ENCODE peak calls at places on chromosomes 5 and 9, in six cellular contexts. One of them, this sample, is unnamed.

GRCh38 chr9:129026442-129027223 is 1.5 kb downstream of the SH3GLB2 start:
- DNase-seq in Kasumi-1: no peak
- DNase-seq in left ventricle myocardium inferior: no peak
- DNase-seq in SK-N-DZ: peak
- DNase-seq in caudate nucleus: no peak
- DNase-seq in fibroblast of the aortic adventitia: peak
- DNase-seq in this sample: no peak

GRCh38 chr9:21688108-21689102 is 114.0 kb upstream of the MTAP start:
- DNase-seq in fibroblast of the aortic adventitia: peak
- DNase-seq in Kasumi-1: no peak
- DNase-seq in caudate nucleus: no peak
- DNase-seq in left ventricle myocardium inferior: no peak
- DNase-seq in SK-N-DZ: no peak
- DNase-seq in this sample: no peak

GRCh38 chr5:26727916-26728315 is 310.5 kb downstream of the CDH9 start:
- DNase-seq in fibroblast of the aortic adventitia: no peak
- DNase-seq in left ventricle myocardium inferior: no peak
- DNase-seq in SK-N-DZ: no peak
- DNase-seq in Kasumi-1: no peak
- DNase-seq in caudate nucleus: no peak
- DNase-seq in this sample: no peak

GRCh38 chr5:103293099-103293498 is 34.5 kb downstream of the MACIR start:
- DNase-seq in caudate nucleus: no peak
- DNase-seq in fibroblast of the aortic adventitia: no peak
- DNase-seq in left ventricle myocardium inferior: no peak
- DNase-seq in SK-N-DZ: no peak
- DNase-seq in Kasumi-1: no peak
- DNase-seq in this sample: no peak

GRCh38 chr5:116600876-116601275 is 26.3 kb upstream of the SEMA6A start:
- DNase-seq in SK-N-DZ: no peak
- DNase-seq in Kasumi-1: no peak
- DNase-seq in caudate nucleus: no peak
- DNase-seq in left ventricle myocardium inferior: no peak
- DNase-seq in fibroblast of the aortic adventitia: no peak
- DNase-seq in this sample: no peak

GRCh38 chr5:137598341-137598740 is 99.2 kb upstream of the SPOCK1 start:
- DNase-seq in Kasumi-1: no peak
- DNase-seq in SK-N-DZ: no peak
- DNase-seq in fibroblast of the aortic adventitia: no peak
- DNase-seq in left ventricle myocardium inferior: no peak
- DNase-seq in caudate nucleus: no peak
- DNase-seq in this sample: no peak

GRCh38 chr9:112104401-112104800 is 70.7 kb downstream of the SUSD1 start:
- DNase-seq in caudate nucleus: no peak
- DNase-seq in Kasumi-1: no peak
- DNase-seq in SK-N-DZ: no peak
- DNase-seq in left ventricle myocardium inferior: no peak
- DNase-seq in fibroblast of the aortic adventitia: no peak
- DNase-seq in this sample: no peak

GRCh38 chr9:127567898-127568617 is 44.0 kb upstream of the STXBP1 start:
- DNase-seq in left ventricle myocardium inferior: no peak
- DNase-seq in caudate nucleus: no peak
- DNase-seq in SK-N-DZ: no peak
- DNase-seq in Kasumi-1: no peak
- DNase-seq in fibroblast of the aortic adventitia: no peak
- DNase-seq in this sample: no peak

GRCh38 chr9:137316012-137316981 is 14.2 kb upstream of the NRARP start:
- DNase-seq in caudate nucleus: no peak
- DNase-seq in left ventricle myocardium inferior: peak
- DNase-seq in fibroblast of the aortic adventitia: no peak
- DNase-seq in SK-N-DZ: peak
- DNase-seq in Kasumi-1: no peak
- DNase-seq in this sample: peak

GRCh38 chr5:58775699-58776098 is 192.8 kb downstream of the RAB3C start:
- DNase-seq in SK-N-DZ: no peak
- DNase-seq in Kasumi-1: no peak
- DNase-seq in left ventricle myocardium inferior: no peak
- DNase-seq in caudate nucleus: no peak
- DNase-seq in fibroblast of the aortic adventitia: no peak
- DNase-seq in this sample: no peak

GRCh38 chr9:136900988-136901515 is 14.7 kb downstream of the TRAF2 start:
- DNase-seq in caudate nucleus: no peak
- DNase-seq in fibroblast of the aortic adventitia: no peak
- DNase-seq in left ventricle myocardium inferior: no peak
- DNase-seq in Kasumi-1: no peak
- DNase-seq in SK-N-DZ: no peak
- DNase-seq in this sample: no peak

GRCh38 chr9:87605676-87606075 is 108.0 kb downstream of the DAPK1 start:
- DNase-seq in left ventricle myocardium inferior: no peak
- DNase-seq in caudate nucleus: no peak
- DNase-seq in SK-N-DZ: no peak
- DNase-seq in Kasumi-1: peak
- DNase-seq in fibroblast of the aortic adventitia: no peak
- DNase-seq in this sample: no peak

This sample was measured in uterus.